ENCODE peak calls at places on chromosomes 2 and 18, in seven cellular contexts. Q is stomach, L is K562, R is HCT116, V is spleen, I is heart left ventricle, K is endothelial cell of umbilical vein. J is an unnamed sample.

GRCh38 chr2:104768694-104769093 is 85.2 kb upstream of the POU3F3 start:
- DNase-seq in L (no peak), K (no peak), I (no peak), R (no peak), Q (no peak), V (no peak), J (no peak)

GRCh38 chr2:202171246-202171833 is 67.1 kb downstream of the SUMO1 start:
- DNase-seq in V (no peak), Q (no peak), I (no peak), K (peak), L (no peak), R (no peak), J (no peak)

GRCh38 chr2:64204006-64204632 is 59.9 kb upstream of the PELI1 start:
- DNase-seq in K (peak), R (no peak), V (peak), I (peak), L (no peak), Q (no peak), J (peak)

GRCh38 chr18:75157359-75157758 is 51.6 kb downstream of the PTGR3 start:
- DNase-seq in L (no peak), Q (no peak), V (no peak), R (no peak), K (no peak), I (no peak), J (no peak)

GRCh38 chr2:218644721-218645120 is 14.7 kb downstream of the ZNF142 start:
- DNase-seq in I (no peak), K (no peak), Q (no peak), V (no peak), R (no peak), L (no peak), J (no peak)

GRCh38 chr2:23026671-23027070 is 358.3 kb upstream of the KLHL29 start:
- DNase-seq in I (no peak), L (no peak), Q (no peak), K (no peak), V (no peak), R (no peak), J (no peak)

GRCh38 chr2:62787381-62787780 is 81.9 kb downstream of the EHBP1 start:
- DNase-seq in Q (no peak), I (no peak), R (no peak), V (no peak), L (peak), K (peak), J (no peak)

GRCh38 chr2:48312126-48312525 is 217.8 kb upstream of the STON1 start:
- DNase-seq in V (no peak), Q (no peak), K (no peak), R (no peak), I (no peak), L (no peak), J (no peak)

GRCh38 chr2:131076707-131077106 is 16.6 kb downstream of the FAM168B start:
- DNase-seq in V (no peak), I (no peak), K (peak), R (no peak), Q (no peak), L (no peak), J (no peak)

GRCh38 chr2:218908721-218909619 is 28.3 kb downstream of the WNT10A start:
- DNase-seq in V (peak), Q (peak), I (peak), K (peak), R (peak), L (peak), J (peak)

GRCh38 chr2:27489118-27489497 is 435 bp downstream of the IFT172 start:
- DNase-seq in K (peak), V (no peak), R (peak), I (no peak), L (no peak), Q (no peak), J (peak)

GRCh38 chr18:617970-618504 is 21.2 kb downstream of the CLUL1 start:
- DNase-seq in V (no peak), R (no peak), I (no peak), Q (no peak), K (no peak), L (peak), J (no peak)

GRCh38 chr18:44826418-44827259 is 146.0 kb downstream of the SETBP1 start:
- DNase-seq in R (no peak), V (no peak), I (peak), Q (peak), K (peak), L (no peak), J (peak)

GRCh38 chr2:233711312-233712008 is 1.2 kb upstream of the UGT1A5 start:
- DNase-seq in R (peak), K (peak), V (peak), L (peak), Q (peak), I (peak), J (peak)

GRCh38 chr18:21740724-21741510 is at the start of gene MIB1:
- DNase-seq in R (peak), K (no peak), I (peak), V (no peak), Q (peak), L (peak), J (peak)

GRCh38 chr2:142980246-142981068 is 103.0 kb downstream of the KYNU start:
- DNase-seq in R (peak), I (no peak), Q (no peak), L (no peak), K (peak), V (no peak), J (no peak)

GRCh38 chr2:237677951-237678481 is 50.6 kb downstream of the LRRFIP1 start:
- DNase-seq in L (no peak), I (no peak), K (peak), R (no peak), V (peak), Q (no peak), J (no peak)

GRCh38 chr18:32261003-32261402 is 71.2 kb downstream of the MEP1B start:
- DNase-seq in R (no peak), L (no peak), Q (no peak), K (no peak), V (no peak), I (no peak), J (no peak)

GRCh38 chr2:112644155-112644932 is 1.4 kb upstream of the SLC20A1 start:
- DNase-seq in Q (no peak), L (no peak), R (peak), V (no peak), K (no peak), I (no peak), J (no peak)

GRCh38 chr2:60560734-60561649 is 7.5 kb upstream of the BCL11A start:
- DNase-seq in Q (no peak), V (no peak), K (no peak), I (no peak), R (no peak), L (peak), J (no peak)

GRCh38 chr18:69216390-69216789 is 184.3 kb upstream of the DOK6 start:
- DNase-seq in I (no peak), R (no peak), Q (no peak), L (no peak), K (no peak), V (no peak), J (no peak)

GRCh38 chr2:224865016-224865415 is 148.9 kb upstream of the CCDC195 start:
- DNase-seq in L (no peak), Q (no peak), K (no peak), I (no peak), V (no peak), R (no peak), J (no peak)

GRCh38 chr2:96146151-96146880 is 1.1 kb upstream of the DUSP2 start:
- DNase-seq in V (peak), R (no peak), L (peak), I (peak), K (no peak), Q (peak), J (peak)

GRCh38 chr2:45289997-45290673 is 280.9 kb upstream of the SIX2 start:
- DNase-seq in Q (no peak), L (no peak), I (no peak), R (no peak), K (no peak), V (no peak), J (no peak)

GRCh38 chr2:123513351-123513750 is 511.7 kb upstream of the CNTNAP5 start:
- DNase-seq in K (no peak), R (no peak), L (no peak), I (no peak), Q (no peak), V (no peak), J (no peak)

GRCh38 chr2:30110773-30111172 is 36.0 kb upstream of the YPEL5 start:
- DNase-seq in Q (no peak), K (no peak), R (no peak), I (no peak), V (no peak), L (no peak), J (no peak)

GRCh38 chr2:110983130-110983529 is 137.6 kb upstream of the BCL2L11 start:
- DNase-seq in K (no peak), R (no peak), V (no peak), Q (no peak), I (no peak), L (no peak), J (no peak)

GRCh38 chr2:3377279-3377611 is 373 bp downstream of the EIPR1 start:
- DNase-seq in Q (no peak), V (no peak), K (no peak), L (peak), I (no peak), R (peak), J (no peak)

GRCh38 chr2:41040782-41041181 is 588.9 kb upstream of the SLC8A1 start:
- DNase-seq in R (no peak), L (no peak), Q (no peak), V (no peak), I (no peak), K (no peak), J (no peak)

GRCh38 chr2:160353166-160353565 is 140.4 kb downstream of the RBMS1 start:
- DNase-seq in V (no peak), R (no peak), Q (no peak), I (no peak), L (no peak), K (peak), J (no peak)

GRCh38 chr2:98541906-98542305 is 66.4 kb downstream of the COA5 start:
- DNase-seq in V (peak), R (no peak), Q (no peak), L (no peak), K (no peak), I (no peak), J (no peak)

GRCh38 chr2:235303499-235304291 is 190.1 kb upstream of the AGAP1 start:
- DNase-seq in I (no peak), L (no peak), Q (no peak), V (no peak), R (no peak), K (no peak), J (no peak)

GRCh38 chr2:52844701-52845423 is 922.7 kb upstream of the CHAC2 start:
- DNase-seq in K (no peak), L (no peak), V (no peak), I (no peak), Q (no peak), R (no peak), J (no peak)

GRCh38 chr2:181680937-181681811 is 857 bp upstream of the NEUROD1 start:
- DNase-seq in V (peak), Q (no peak), L (no peak), K (no peak), I (no peak), R (no peak), J (no peak)

GRCh38 chr2:153360239-153360638 is 118.3 kb downstream of the RPRM start:
- DNase-seq in R (no peak), I (no peak), L (no peak), Q (no peak), V (no peak), K (no peak), J (no peak)

GRCh38 chr18:41490861-41491260 is 464.2 kb upstream of the PIK3C3 start:
- DNase-seq in R (no peak), L (no peak), I (no peak), Q (no peak), V (no peak), K (no peak), J (no peak)

DNA sequence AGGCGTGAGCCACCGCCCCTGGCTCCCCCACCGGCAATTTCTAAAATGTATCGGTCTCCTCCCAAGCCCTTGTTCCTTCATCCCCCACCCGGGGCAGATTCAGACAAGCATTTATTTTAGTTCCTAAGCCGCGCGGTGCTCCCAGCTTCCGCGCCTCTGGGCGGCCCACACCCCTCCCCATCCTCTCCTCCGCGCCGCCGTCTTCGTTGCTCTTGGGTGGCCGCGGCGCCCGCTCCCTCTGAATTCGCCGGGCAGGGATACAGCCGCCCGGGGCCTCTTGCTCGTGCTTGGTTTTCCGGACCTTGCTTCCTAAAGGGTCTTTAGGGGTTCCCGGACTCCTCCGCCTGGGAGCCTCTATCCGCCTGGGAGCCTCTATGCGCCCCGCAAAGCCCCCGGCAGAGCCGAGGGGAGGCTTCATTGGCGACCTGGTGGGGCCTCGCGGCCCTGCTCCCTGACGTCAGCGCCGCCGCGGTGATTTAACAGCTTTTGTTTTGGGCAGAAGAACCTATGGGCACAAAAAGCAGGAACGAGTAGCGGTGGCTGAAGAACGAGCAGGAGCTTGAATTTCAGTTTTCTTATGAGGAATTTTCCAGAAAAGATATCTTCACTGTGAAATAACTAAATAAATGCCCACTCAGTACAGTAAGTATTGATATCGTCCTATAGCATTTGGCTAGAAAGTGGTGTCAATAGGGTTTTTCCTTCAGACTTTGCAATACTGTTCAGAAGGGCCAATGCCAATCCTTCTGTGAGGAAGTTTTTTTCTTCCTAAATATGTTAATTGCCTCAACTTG is 37.3 kb downstream of the PRKRA start:
- DNase-seq in K (peak), I (peak), Q (peak), L (peak), V (peak), R (peak), J (peak)
- TF ChIP-seq POLR2A in K (no peak), I (no peak), Q (no peak), L (peak), V (no peak), R (peak), J (no peak)

DNA sequence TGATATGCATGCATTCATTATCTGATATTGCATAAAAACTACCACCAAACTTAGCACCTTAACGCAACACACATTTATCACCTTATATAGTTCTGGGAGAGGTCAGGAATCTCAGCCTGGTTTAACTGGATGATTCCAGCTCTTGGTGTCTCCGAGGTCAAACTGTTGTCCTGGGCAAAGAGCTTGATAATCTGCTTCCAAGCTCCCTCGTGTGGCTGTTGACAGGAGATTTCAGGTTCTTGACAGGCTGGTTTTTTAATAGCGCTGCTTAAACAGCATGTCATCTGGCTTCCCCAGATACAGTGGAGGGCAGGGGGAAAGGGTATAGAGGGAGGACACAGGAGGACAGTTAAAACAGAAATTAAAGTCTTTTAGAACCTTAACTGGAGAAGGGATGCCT is 785.0 kb downstream of the CNTNAP5 start:
- DNase-seq in Q (no peak), L (no peak), V (no peak), I (peak), R (no peak), K (no peak), J (no peak)
- H3K27ac ChIP-seq in Q (no peak), L (no peak), V (no peak), I (no peak), R (no peak), K (no peak), J (no peak)

GRCh38 chr2:73386342-73386868 is 769 bp downstream of the ALMS1 start:
- DNase-seq in R (no peak), L (no peak), I (no peak), Q (no peak), V (no peak), K (no peak), J (no peak)

GRCh38 chr2:73386894-73387636 is 1.4 kb downstream of the ALMS1 start:
- DNase-seq in I (no peak), R (no peak), K (no peak), Q (no peak), V (no peak), L (no peak), J (no peak)

GRCh38 chr2:73383036-73383435 is 2.6 kb upstream of the ALMS1 start:
- DNase-seq in K (no peak), V (no peak), Q (no peak), L (no peak), I (no peak), R (no peak), J (no peak)

GRCh38 chr2:73385486-73386341 is at the start of gene ALMS1:
- DNase-seq in V (peak), K (peak), R (peak), Q (peak), L (peak), I (peak), J (peak)
- TF ChIP-seq POLR2A in V (no peak), K (no peak), R (peak), Q (no peak), L (peak), I (no peak), J (peak)

DNA sequence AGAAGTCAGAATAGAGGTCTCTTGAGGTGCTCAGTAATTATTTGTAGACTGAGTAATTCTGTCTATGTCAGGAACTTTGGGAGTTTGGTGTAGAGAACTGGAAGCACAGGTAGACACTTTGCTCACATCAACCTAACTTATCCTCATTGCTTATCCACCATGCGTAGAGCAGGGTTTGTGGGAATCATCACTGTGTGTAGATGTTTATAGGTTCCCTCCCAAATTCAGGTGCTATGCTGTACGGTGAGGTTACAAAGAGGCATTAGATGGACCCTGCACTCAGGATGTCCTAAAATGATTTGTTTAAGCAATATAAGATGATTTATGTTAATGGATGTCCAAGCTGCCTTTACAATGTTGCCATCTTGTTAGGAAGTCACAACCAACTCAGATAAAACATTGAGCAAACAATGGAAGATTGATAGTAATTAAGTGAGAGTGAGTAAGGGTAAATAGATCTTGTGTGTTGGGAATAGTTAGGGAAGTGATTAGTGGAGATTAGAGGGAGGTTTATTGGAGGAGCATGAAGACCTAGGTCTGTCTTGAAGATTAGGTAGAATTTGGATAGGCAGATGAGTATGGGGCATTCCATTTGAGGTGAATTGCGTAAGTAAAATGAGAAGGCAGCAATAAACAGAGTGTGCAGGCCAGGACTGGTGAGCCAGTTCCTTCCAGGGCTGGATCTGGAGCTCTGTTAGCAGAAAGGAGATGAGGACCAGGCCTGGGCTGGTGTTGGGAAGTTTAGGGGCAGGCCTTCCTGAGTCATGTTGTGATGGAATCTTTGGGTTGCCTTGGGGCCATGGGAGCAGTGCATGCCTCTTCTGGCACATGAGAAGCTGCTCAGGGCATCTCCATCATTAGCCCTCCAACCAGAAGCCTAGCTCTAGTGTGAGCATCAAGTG is 12.1 kb downstream of the EPAS1 start:
- DNase-seq in L (no peak), Q (no peak), I (no peak), V (no peak), R (no peak), K (no peak), J (no peak)
- H3K27ac ChIP-seq in L (no peak), Q (no peak), I (no peak), V (no peak), R (no peak), K (no peak), J (no peak)

DNA sequence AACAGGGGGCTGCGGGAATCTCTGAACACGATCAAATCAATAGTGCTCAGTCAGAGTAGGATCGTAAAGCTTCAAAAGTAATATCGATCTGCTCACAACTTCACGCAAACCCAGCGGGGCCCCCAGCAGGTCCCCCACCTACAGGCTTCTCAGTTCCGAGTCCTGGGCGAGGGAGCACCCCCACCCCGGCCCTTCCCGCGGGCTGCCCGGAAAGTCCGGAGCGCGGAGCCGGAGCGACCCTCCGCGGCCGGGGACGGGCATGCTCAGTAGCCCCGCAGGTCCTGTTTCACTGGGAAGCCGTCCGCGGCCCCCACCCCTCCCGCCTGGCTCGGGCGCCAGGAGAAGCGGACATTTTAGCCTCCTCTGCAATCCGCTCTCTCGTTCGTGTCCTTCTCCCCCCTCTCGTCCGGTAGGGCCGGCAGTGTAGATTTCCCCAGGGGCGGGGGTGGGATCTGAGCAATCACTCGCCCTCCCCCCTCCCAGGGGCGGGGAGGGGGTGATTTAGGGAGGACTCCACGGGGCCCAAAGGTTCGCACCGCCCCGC is 3.3 kb upstream of the SPRED2 start:
- DNase-seq in I (peak), L (peak), R (peak), K (peak), Q (peak), V (peak), J (peak)
- TF ChIP-seq POLR2A in I (no peak), L (no peak), R (no peak), K (no peak), Q (no peak), V (no peak), J (peak)

DNA sequence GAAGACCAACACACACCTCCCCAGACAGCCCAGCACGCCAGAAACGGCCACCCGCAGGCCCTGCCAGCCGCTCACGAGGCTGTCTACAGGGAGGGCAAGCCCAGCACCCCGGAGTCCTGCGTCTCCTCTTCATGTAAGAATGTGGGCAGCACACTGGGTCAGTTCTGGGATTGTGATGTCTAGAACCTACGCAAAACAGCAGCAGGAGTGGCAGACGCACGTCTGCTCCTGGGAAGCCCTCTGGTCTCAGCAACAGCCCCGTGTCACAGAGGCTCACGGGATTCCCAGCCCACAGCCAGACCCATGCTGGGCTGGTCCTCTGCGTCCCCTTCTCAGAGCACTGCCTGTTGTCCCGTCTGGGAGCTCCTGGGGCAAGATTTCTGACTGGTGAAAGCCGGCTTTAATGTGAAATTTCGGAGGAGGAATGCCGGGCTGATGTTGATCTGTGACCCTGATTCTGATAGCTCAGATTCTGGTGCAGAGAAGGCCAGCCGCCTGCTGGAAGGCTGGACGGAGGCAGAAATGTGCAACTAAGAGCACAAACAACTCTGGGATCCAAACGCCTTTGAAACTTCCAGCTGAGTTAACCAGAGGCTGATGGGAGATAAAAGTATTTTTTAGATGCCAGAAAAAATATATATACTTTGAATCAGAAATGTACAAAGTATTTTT is 39.6 kb upstream of the B3GNT7 start:
- DNase-seq in Q (no peak), K (peak), L (no peak), R (no peak), V (no peak), I (no peak), J (peak)
- H3K27ac ChIP-seq in Q (no peak), K (no peak), L (no peak), R (no peak), V (no peak), I (peak), J (no peak)

J was measured in ovary.